ENCODE peak calls at places on chromosomes 2 and 18, in seven cellular contexts. Y is activated CD8-positive, alpha-beta memory T cell treated with anti-CD3 and anti-CD28 coated beads for 1 hour; K is GM13976; B is germinal center; F is HT1080; P is neural crest cell; R is lung. L is an unnamed sample.

GRCh38 chr2:42076357-42076921 is 28.6 kb downstream of the PKDCC start:
- DNase-seq in Y (no peak), K (no peak), B (no peak), F (no peak), P (no peak), R (no peak), L (no peak)

GRCh38 chr2:219433666-219434467 is 776 bp upstream of the SPEG start:
- DNase-seq in Y (no peak), K (no peak), B (no peak), F (peak; percentile 40), P (no peak), R (no peak), L (no peak)

GRCh38 chr2:36701391-36701795 is 4.9 kb downstream of the VIT start:
- DNase-seq in Y (no peak), K (no peak), B (no peak), F (no peak), P (no peak), R (no peak), L (no peak)

GRCh38 chr2:56534321-56534720 is 350.5 kb downstream of the CCDC85A start:
- DNase-seq in Y (no peak), K (no peak), B (no peak), F (no peak), P (no peak), R (no peak), L (no peak)

GRCh38 chr2:47488870-47489584 is 86.1 kb downstream of the MSH2 start:
- DNase-seq in Y (no peak), K (no peak), B (no peak), F (peak; percentile 86), P (no peak), R (no peak), L (no peak)

GRCh38 chr2:84888401-84889276 is 7.8 kb upstream of the TRABD2A start:
- DNase-seq in Y (no peak), K (peak; percentile 63), B (peak; percentile 60), F (peak; percentile 55), P (no peak), R (peak; percentile 48), L (no peak)

GRCh38 chr2:206693399-206694137 is 24.6 kb downstream of the DYTN start:
- DNase-seq in Y (no peak), K (peak; percentile 49), B (peak; percentile 35), F (peak; percentile 50), P (peak; percentile 51), R (peak; percentile 43), L (peak; percentile 21)

GRCh38 chr2:232348936-232349335 is 29.6 kb upstream of the ALPP start:
- DNase-seq in Y (no peak), K (no peak), B (no peak), F (no peak), P (no peak), R (no peak), L (no peak)

GRCh38 chr2:15748736-15749323 is 157.2 kb downstream of the DDX1 start:
- DNase-seq in Y (no peak), K (peak; percentile 65), B (peak; percentile 48), F (peak; percentile 17), P (peak; percentile 55), R (no peak), L (no peak)

GRCh38 chr18:62030091-62030985 is 137.5 kb upstream of the RNF152 start:
- DNase-seq in Y (no peak), K (no peak), B (no peak), F (no peak), P (no peak), R (no peak), L (no peak)

L was measured in HuH-7.5.